ENCODE peak calls at places on chromosome X, in eight cellular contexts. H is fibroblast of lung; P is HCT116; B is uterus; O is left ventricle myocardium inferior; A is GM23248; Y is WERI-Rb-1; E is CD8-positive, alpha-beta memory T cell. Q is an unnamed sample.
A peak's percentile ranks its signal among the peaks of the same experiment; 100 is the strongest.

GRCh38 chrX:11667286-11667685 is 1.6 kb upstream of the ARHGAP6 start:
- DNase-seq in Y (no peak), A (no peak), H (no peak), E (no peak), O (no peak), P (no peak), B (no peak), Q (no peak)

GRCh38 chrX:97211070-97211469 is 327.4 kb downstream of the RPA4 start:
- DNase-seq in O (no peak), A (peak; percentile 49), B (no peak), H (no peak), E (no peak), P (no peak), Y (no peak), Q (no peak)

GRCh38 chrX:69387559-69388487 is 116.3 kb upstream of the NALF2 start:
- DNase-seq in H (peak; percentile 23), B (peak; percentile 51), A (peak; percentile 54), E (peak; percentile 2), P (peak; percentile 31), O (peak; percentile 20), Y (peak; percentile 89), Q (no peak)

GRCh38 chrX:36963852-36964251 is 44.3 kb upstream of the FAM47C start:
- DNase-seq in A (no peak), E (no peak), O (no peak), P (no peak), B (no peak), Y (no peak), H (no peak), Q (no peak)

GRCh38 chrX:141838016-141838415 is at the start of gene MAGEC3:
- DNase-seq in E (no peak), A (no peak), O (no peak), P (no peak), Y (no peak), H (no peak), B (no peak), Q (no peak)

GRCh38 chrX:155864655-155865054 is 16.5 kb upstream of the VAMP7 start:
- DNase-seq in B (no peak), P (no peak), E (no peak), A (peak; percentile 23), H (no peak), O (no peak), Y (no peak), Q (no peak)

GRCh38 chrX:132958086-132958703 is at the start of gene HS6ST2:
- DNase-seq in H (no peak), E (no peak), O (no peak), B (peak; percentile 19), Y (no peak), A (no peak), P (peak; percentile 21), Q (no peak)

GRCh38 chrX:68504237-68504636 is 5.4 kb downstream of the YIPF6 start:
- DNase-seq in O (no peak), H (peak; percentile 67), B (no peak), A (peak; percentile 64), P (no peak), Y (no peak), E (no peak), Q (no peak)

GRCh38 chrX:132209527-132209926 is 9.7 kb downstream of the RAP2C start:
- DNase-seq in O (no peak), A (peak; percentile 37), Y (no peak), B (no peak), P (no peak), H (peak; percentile 65), E (no peak), Q (no peak)

GRCh38 chrX:54442790-54443189 is 2.6 kb downstream of the TSR2 start:
- DNase-seq in H (no peak), O (no peak), P (no peak), A (no peak), B (no peak), Y (no peak), E (no peak), Q (no peak)

GRCh38 chrX:96918864-96919263 is 35.2 kb downstream of the RPA4 start:
- DNase-seq in A (no peak), O (no peak), P (no peak), B (no peak), Y (no peak), H (no peak), E (no peak), Q (no peak)

GRCh38 chrX:71533850-71534515 is 1.1 kb downstream of the OGT start:
- DNase-seq in E (peak; percentile 60), Y (peak; percentile 45), A (peak; percentile 59), P (no peak), B (peak; percentile 30), H (peak; percentile 56), O (peak; percentile 30), Q (peak; percentile 12)

GRCh38 chrX:12497832-12498591 is 293.2 kb upstream of the PRPS2 start:
- DNase-seq in Y (peak; percentile 17), P (no peak), B (no peak), O (no peak), H (no peak), E (no peak), A (no peak), Q (no peak)

GRCh38 chrX:151680805-151681204 is 14.5 kb upstream of the PRRG3 start:
- DNase-seq in B (no peak), P (peak; percentile 32), H (peak; percentile 2), Y (peak; percentile 87), A (peak; percentile 26), O (no peak), E (no peak), Q (peak; percentile 14)

GRCh38 chrX:151679798-151680427 is 15.3 kb upstream of the PRRG3 start:
- DNase-seq in H (no peak), P (no peak), Y (no peak), O (no peak), E (no peak), A (no peak), B (no peak), Q (no peak)

GRCh38 chrX:151675121-151675746 is 20.0 kb upstream of the PRRG3 start:
- DNase-seq in Y (peak; percentile 89), P (no peak), A (no peak), E (no peak), O (no peak), H (no peak), B (no peak), Q (no peak)
- H3K9me3 ChIP-seq in Y (no peaks in the 10 kb centered on the region), P (no peaks in the 10 kb centered on the region), A (no peaks in the 10 kb centered on the region), E (no peaks in the 10 kb centered on the region), O (no peaks in the 10 kb centered on the region), H (no peaks in the 10 kb centered on the region), B (no peaks in the 10 kb centered on the region), Q (no peaks in the 10 kb centered on the region)

GRCh38 chrX:143788265-143788664 is 67.7 kb upstream of the SPANXN2 start:
- DNase-seq in E (no peak), B (no peak), Y (no peak), O (no peak), P (no peak), H (peak; percentile 16), A (peak; percentile 27), Q (no peak)
- H3K9me3 ChIP-seq in E (no peaks in the 10 kb centered on the region), B (no peaks in the 10 kb centered on the region), Y (no peaks in the 10 kb centered on the region), O (no peaks in the 10 kb centered on the region), P (no peaks in the 10 kb centered on the region), H (no peaks in the 10 kb centered on the region), A (no peaks in the 10 kb centered on the region), Q (no peaks in the 10 kb centered on the region)

DNA sequence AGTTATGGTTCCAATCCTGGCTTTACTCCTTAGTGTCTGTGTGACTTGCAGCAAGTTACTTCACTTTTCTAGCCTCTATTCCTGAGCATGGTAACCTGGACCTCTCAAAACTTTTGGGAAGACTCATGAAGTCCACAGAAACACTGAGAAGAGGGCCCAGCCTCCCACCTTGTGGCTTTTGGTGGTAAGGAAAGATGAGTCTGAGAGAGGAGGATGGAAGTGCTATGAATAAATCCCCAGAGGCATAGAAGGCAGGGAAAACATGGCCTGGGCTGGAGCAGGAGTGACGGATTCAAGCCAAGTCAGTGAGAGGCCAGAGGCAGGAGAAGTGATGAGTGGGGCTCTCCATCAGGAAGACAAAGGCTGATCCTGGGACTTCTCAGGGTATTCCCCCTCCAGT is 10.9 kb upstream of the MAGEA4 start:
- DNase-seq in E (no peak), B (no peak), A (peak; percentile 54), P (no peak), Y (no peak), O (no peak), H (no peak), Q (no peak)
- H3K9me3 ChIP-seq in E (no peaks in the 10 kb centered on the region), B (no peaks in the 10 kb centered on the region), A (no peaks in the 10 kb centered on the region), P (no peaks in the 10 kb centered on the region), Y (no peaks in the 10 kb centered on the region), O (no peaks in the 10 kb centered on the region), H (no peaks in the 10 kb centered on the region), Q (no peaks in the 10 kb centered on the region)

GRCh38 chrX:680062-680461 is 49.5 kb downstream of the SHOX start:
- DNase-seq in B (no peak), P (no peak), H (no peak), O (no peak), E (no peak), Y (no peak), A (no peak), Q (no peak)

GRCh38 chrX:675896-676295 is 45.3 kb downstream of the SHOX start:
- DNase-seq in Y (no peak), B (no peak), P (no peak), A (no peak), H (no peak), O (no peak), E (no peak), Q (no peak)

GRCh38 chrX:675279-675886 is 44.8 kb downstream of the SHOX start:
- DNase-seq in B (no peak), H (no peak), O (no peak), E (no peak), Y (no peak), P (no peak), A (no peak), Q (no peak)

GRCh38 chrX:679161-679979 is 48.8 kb downstream of the SHOX start:
- DNase-seq in Y (no peak), O (no peak), P (no peak), H (no peak), E (no peak), B (no peak), A (no peak), Q (no peak)

GRCh38 chrX:677376-677775 is 46.8 kb downstream of the SHOX start:
- DNase-seq in B (no peak), Y (no peak), E (no peak), A (no peak), P (no peak), O (no peak), H (no peak), Q (no peak)
- H3K9me3 ChIP-seq in B (no peaks in the 10 kb centered on the region), Y (peaks cover 7% of the 10 kb centered on the region), E (no peaks in the 10 kb centered on the region), A (no peaks in the 10 kb centered on the region), P (no peaks in the 10 kb centered on the region), O (no peaks in the 10 kb centered on the region), H (peaks cover 4% of the 10 kb centered on the region), Q (no peaks in the 10 kb centered on the region)

GRCh38 chrX:57266275-57266674 is 20.2 kb upstream of the FAAH2 start:
- DNase-seq in A (no peak), P (no peak), B (no peak), Y (no peak), E (no peak), O (no peak), H (no peak), Q (no peak)
- H3K9me3 ChIP-seq in A (no peaks in the 10 kb centered on the region), P (no peaks in the 10 kb centered on the region), B (no peaks in the 10 kb centered on the region), Y (no peaks in the 10 kb centered on the region), E (no peaks in the 10 kb centered on the region), O (peaks cover 21% of the 10 kb centered on the region), H (no peaks in the 10 kb centered on the region), Q (no peaks in the 10 kb centered on the region)

DNA sequence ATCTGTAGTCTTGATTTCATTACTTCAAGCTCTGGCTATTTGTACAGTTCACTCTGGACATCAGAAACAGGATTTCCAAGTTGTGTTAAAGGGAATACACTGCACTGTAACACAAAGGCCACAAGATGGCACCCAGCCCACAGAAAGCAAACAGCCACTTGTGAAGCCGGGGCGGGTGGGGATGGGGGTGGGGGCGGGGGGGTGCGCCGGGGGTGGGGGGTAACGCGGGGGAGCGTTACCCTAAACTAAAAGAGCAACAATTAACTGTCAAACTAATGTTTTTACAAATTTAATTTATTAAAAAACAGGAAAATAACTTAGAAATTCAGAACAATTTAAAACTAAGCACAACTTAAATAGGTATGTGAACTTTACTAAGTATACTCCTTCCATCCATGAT is 27.3 kb downstream of the PRDX4 start:
- DNase-seq in H (peak; percentile 62), E (peak; percentile 27), Y (peak; percentile 37), O (peak; percentile 24), B (peak; percentile 41), A (peak; percentile 71), P (peak; percentile 21), Q (no peak)
- H3K9me3 ChIP-seq in H (no peaks in the 10 kb centered on the region), E (no peaks in the 10 kb centered on the region), Y (no peaks in the 10 kb centered on the region), O (no peaks in the 10 kb centered on the region), B (no peaks in the 10 kb centered on the region), A (no peaks in the 10 kb centered on the region), P (no peaks in the 10 kb centered on the region), Q (no peaks in the 10 kb centered on the region)